ENCODE peak calls at places on chromosomes 7 and 10, in five cellular contexts. T, N, J, W and I are unnamed samples.

GRCh38 chr10:88991161-88991899 is 732 bp downstream of the FAS start:
- DNase-seq in T (peak), N (peak), J (peak), W (peak), I (peak)

GRCh38 chr10:90960355-90960814 is 39.5 kb upstream of the ANKRD1 start:
- DNase-seq in T (peak), N (no peak), J (no peak), W (no peak), I (no peak)

GRCh38 chr10:21990449-21990848 is 13.1 kb downstream of the DNAJC1 start:
- DNase-seq in T (no peak), N (no peak), J (no peak), W (no peak), I (no peak)

GRCh38 chr10:52551036-52551435 is 221.5 kb downstream of the MBL2 start:
- DNase-seq in T (no peak), N (no peak), J (no peak), W (no peak), I (no peak)

GRCh38 chr7:34575006-34575405 is 83.0 kb upstream of the NPSR1 start:
- DNase-seq in T (no peak), N (no peak), J (no peak), W (no peak), I (no peak)

GRCh38 chr7:158281441-158281840 is 306.2 kb downstream of the PTPRN2 start:
- DNase-seq in T (no peak), N (no peak), J (peak), W (no peak), I (no peak)

GRCh38 chr7:95340491-95340890 is 16.2 kb upstream of the PON1 start:
- DNase-seq in T (no peak), N (no peak), J (no peak), W (no peak), I (no peak)

GRCh38 chr7:45973725-45974532 is 52.9 kb upstream of the IGFBP3 start:
- DNase-seq in T (peak), N (no peak), J (no peak), W (no peak), I (no peak)

GRCh38 chr7:140403878-140404564 is at the start of gene RAB19:
- DNase-seq in T (no peak), N (peak), J (no peak), W (peak), I (no peak)

GRCh38 chr10:75399461-75400162 is 2.0 kb downstream of the ZNF503 start:
- DNase-seq in T (peak), N (peak), J (peak), W (peak), I (no peak)

GRCh38 chr10:124688889-124689670 is 55.1 kb downstream of the FAM53B start:
- DNase-seq in T (no peak), N (peak), J (no peak), W (no peak), I (no peak)

GRCh38 chr7:50596484-50596883 is 31.3 kb upstream of the DDC start:
- DNase-seq in T (no peak), N (no peak), J (no peak), W (no peak), I (no peak)

GRCh38 chr7:23973264-23973663 is 263.2 kb downstream of the STK31 start:
- DNase-seq in T (no peak), N (no peak), J (no peak), W (no peak), I (no peak)

GRCh38 chr10:51403522-51403921 is 295.9 kb downstream of the CSTF2T start:
- DNase-seq in T (no peak), N (no peak), J (no peak), W (no peak), I (no peak)

GRCh38 chr7:131072505-131073091 is 255.1 kb upstream of the MKLN1 start:
- DNase-seq in T (peak), N (no peak), J (no peak), W (no peak), I (no peak)

GRCh38 chr7:12726908-12727307 is 39.5 kb downstream of the ARL4A start:
- DNase-seq in T (no peak), N (no peak), J (no peak), W (no peak), I (no peak)

GRCh38 chr10:44898665-44899064 is 12.5 kb upstream of the TMEM72 start:
- DNase-seq in T (no peak), N (no peak), J (peak), W (no peak), I (no peak)

GRCh38 chr7:50502001-50502684 is 52.0 kb upstream of the FIGNL1 start:
- DNase-seq in T (peak), N (no peak), J (peak), W (no peak), I (peak)

GRCh38 chr7:131623154-131623553 is 66.7 kb upstream of the PODXL start:
- DNase-seq in T (no peak), N (no peak), J (no peak), W (no peak), I (no peak)

GRCh38 chr10:25694976-25695375 is 239.1 kb upstream of the MYO3A start:
- DNase-seq in T (no peak), N (no peak), J (no peak), W (no peak), I (no peak)

GRCh38 chr10:95552680-95553342 is 8.4 kb downstream of the SORBS1 start:
- DNase-seq in T (no peak), N (no peak), J (no peak), W (no peak), I (no peak)
- H3K27ac ChIP-seq in T (no peak), N (no peak), J (peak), W (no peak), I (peak)

GRCh38 chr10:4154317-4154716 is 369.3 kb upstream of the KLF6 start:
- DNase-seq in T (no peak), N (no peak), J (no peak), W (no peak), I (no peak)

GRCh38 chr10:4147214-4147613 is 362.2 kb upstream of the KLF6 start:
- DNase-seq in T (no peak), N (no peak), J (no peak), W (no peak), I (no peak)

GRCh38 chr10:4150676-4151075 is 365.7 kb upstream of the KLF6 start:
- DNase-seq in T (no peak), N (no peak), J (no peak), W (no peak), I (no peak)

DNA sequence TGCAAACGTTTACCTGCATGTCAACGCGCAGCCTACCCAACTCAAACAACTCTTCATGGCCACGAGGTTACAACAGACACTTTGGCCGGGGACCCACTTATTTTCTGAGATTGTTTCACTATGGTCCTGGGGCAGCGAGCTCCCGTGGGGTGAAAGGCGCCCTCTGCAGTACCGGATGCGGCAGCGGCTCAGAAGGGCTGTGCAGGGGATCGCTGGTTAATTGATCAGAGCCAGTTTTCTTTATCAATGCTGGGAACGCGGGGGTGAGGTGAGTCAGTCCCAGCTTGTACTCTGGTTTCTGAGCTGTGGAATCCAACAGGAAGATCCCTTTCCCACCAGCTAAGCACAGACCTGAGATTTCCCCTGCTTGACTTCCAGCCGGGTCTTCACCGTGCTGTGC is 366.5 kb upstream of the KLF6 start:
- DNase-seq in T (peak), N (no peak), J (no peak), W (no peak), I (no peak)
- TF ChIP-seq CTCF in T (no peak), N (no peak), J (no peak), W (no peak), I (no peak)

DNA sequence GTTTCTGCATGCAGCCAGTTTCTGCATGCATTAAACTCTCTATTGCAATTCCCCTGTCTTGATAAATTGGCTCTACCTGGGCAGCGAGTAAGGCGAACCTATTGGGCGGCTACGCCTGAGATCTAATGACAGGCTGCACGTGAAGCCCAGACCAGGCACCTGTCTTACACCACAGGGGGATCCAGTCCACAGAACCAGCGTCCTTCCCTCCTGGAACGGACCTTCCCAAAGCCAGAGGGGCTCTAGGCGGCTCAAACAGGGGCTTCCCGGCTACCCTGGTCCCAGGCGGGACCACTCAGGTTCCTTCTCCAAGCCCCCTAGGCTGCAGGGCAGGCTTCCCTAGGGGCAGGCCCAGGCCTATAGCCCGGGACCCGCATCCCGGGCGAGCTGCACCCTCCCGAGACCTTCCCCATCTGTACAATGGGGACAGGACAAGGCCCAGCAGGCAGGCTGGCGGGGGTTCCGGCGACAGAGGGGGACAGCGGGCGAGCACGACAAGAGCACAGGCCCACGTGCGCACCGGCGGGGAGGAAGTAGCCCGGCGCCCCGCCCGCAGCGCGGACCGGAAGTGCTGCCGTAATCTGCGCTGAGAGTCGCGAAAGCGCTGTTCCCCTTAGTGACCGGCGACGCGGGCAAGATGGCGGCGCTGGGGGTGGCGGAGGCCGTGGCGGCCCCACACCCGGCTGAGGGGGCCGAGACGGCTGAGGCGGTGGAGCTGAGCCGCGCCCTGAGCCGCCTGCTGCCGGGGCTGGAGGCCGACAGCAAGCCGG is at the start of gene DNAAF5:
- DNase-seq in T (peak), N (peak), J (peak), W (peak), I (peak)
- H3K27ac ChIP-seq in T (peak), N (peak), J (peak), W (peak), I (peak)

DNA sequence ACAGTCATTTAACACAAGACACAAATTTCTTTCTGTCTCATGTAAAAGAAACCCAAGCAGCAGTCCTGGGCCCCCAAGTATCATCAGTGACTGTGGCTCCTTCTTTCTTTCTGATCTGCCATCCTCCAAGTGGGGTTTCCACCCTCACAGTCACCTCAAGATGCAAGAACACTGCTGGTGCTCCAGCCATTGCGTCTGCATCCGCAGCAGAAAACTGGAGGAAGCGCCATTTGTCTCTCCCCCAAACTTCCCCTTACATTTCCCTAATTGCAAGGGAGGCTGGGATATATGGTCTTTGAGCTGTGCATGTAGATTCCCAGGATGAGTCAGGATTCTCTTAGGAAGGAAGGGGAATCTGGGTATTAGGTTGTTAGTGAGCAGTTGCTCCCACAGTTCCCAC is 60.9 kb upstream of the GNA12 start:
- DNase-seq in T (no peak), N (no peak), J (no peak), W (no peak), I (no peak)
- TF ChIP-seq CTCF in T (no peak), N (no peak), J (no peak), W (no peak), I (no peak)

DNA sequence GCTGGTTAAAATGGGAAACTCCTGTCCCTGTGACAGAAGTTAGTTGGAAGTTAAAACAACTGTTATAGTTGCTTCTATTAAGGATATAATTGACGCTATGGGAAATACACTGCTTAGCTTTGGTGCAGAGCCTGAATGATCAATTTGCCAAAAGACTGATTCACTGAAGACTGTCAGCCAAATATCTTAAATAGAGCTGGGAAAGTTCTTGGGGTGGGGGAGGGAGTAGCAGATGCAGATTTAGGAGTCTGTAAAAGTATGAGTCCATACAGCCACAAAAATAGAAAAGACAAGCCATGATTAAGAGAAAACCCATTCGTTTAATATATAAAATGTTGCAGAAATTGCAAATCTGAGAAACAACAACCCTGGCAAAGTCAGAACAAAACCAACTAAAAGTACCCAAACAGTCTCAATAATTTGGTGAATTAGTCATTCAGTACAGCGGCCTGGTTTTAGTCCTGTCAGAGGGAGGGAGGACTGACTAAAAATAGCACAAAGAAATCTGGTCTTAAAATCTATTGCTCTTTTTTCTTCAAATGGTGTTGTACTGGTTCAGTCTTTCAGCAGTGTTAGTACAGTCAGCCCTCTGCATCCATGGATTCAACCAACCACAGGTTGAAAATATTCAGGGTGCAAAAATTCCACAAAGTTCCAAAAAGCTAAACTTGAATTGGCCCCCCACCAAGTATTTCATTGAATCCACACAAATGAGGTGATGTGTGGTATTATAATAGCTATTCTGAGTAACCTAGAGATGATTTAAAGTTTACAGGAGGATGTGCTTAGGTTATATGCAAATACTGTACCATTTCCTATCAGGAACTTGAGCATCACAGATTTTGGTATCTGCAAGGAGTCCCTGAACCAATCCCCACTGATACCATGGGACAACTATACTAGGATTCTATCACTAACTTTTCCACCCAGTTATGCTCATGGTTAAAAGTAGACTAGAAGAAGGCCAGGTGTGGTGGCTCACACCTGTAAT is 30.0 kb downstream of the STK17A start:
- DNase-seq in T (peak), N (no peak), J (no peak), W (no peak), I (no peak)
- H3K27ac ChIP-seq in T (no peak), N (no peak), J (peak), W (no peak), I (peak)

GRCh38 chr10:117443677-117444022 is 68.4 kb upstream of the PDZD8 start:
- DNase-seq in T (no peak), N (no peak), J (no peak), W (no peak), I (no peak)
- TF ChIP-seq CTCF in T (no peak), N (no peak), J (no peak), W (no peak), I (no peak)

DNA sequence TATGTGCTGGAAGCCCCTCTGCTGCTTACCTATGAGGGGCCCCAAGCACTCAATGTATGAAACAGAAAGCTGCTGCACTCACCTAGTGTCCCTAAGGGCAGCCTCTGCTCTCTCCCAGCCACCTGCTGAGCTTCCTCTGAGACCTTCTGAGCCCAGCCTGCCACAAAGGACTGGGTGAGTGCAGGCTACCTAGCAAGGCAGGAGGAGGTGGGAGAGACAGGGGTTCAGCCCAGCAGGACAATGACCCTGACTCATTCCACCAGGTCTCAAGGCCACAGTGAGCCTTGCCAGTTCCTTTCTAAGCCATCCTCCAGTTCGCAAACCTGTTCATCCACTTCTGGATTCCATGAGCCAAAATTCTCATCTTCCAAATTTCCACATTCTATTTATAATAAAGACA is 16.3 kb downstream of the VOPP1 start:
- DNase-seq in T (no peak), N (no peak), J (no peak), W (no peak), I (no peak)
- H3K27ac ChIP-seq in T (no peak), N (no peak), J (no peak), W (no peak), I (no peak)

DNA sequence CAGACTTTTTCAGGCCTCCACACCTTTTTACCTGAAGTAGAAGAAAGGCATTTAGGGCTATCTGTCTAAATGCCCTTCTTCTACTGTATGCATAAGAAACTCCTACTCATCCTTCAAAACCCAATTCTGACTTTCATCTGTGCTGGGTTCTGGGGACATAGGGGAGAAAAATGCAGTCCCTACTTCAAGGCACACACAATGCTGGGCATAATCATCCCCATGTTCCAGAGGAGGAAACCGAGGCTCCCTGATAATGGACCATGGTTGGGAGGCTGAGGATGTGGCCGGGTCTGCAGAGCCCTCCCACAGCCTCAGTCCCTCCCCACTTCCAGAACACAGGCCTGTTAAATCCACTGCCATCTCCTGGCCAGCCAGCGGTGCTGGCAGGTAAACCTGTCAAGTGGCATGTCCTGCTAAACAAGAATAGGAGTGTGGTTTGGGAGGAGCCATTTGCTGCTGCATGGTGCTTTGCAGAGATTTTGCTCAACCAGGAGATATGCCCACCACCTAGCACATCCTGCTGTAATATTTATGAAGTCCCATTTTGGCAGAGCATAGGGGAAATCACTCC is 32.0 kb downstream of the GRID1 start:
- DNase-seq in T (no peak), N (no peak), J (no peak), W (peak), I (no peak)
- TF ChIP-seq CTCF in T (no peak), N (no peak), J (no peak), W (peak), I (no peak)

GRCh38 chr7:55044318-55044717 is 25.5 kb downstream of the EGFR start:
- DNase-seq in T (no peak), N (no peak), J (no peak), W (no peak), I (peak)
- H3K27ac ChIP-seq in T (no peak), N (no peak), J (peak), W (peak), I (peak)